ENCODE peak calls at places on chromosomes 1 and 21, in eight cellular contexts. Z is cerebellar nuclear complex; K is ELR; B is globus pallidus; H is HTR-8/SVneo; Y is CD8-positive, alpha-beta memory T cell; J is ovary; S is H9. I is an unnamed sample.

GRCh38 chr1:84774674-84775548 is 84.7 kb upstream of the SSX2IP start:
- DNase-seq in B (no peak), K (no peak), H (no peak), Y (no peak), S (peak; percentile 75), J (no peak), Z (peak; percentile 58), I (no peak)

GRCh38 chr1:36652586-36652985 is 169.9 kb upstream of the CSF3R start:
- DNase-seq in H (no peak), Z (no peak), K (no peak), J (no peak), B (no peak), S (no peak), Y (no peak), I (no peak)

GRCh38 chr1:186301448-186301847 is 73.6 kb downstream of the TPR start:
- DNase-seq in Y (no peak), H (no peak), B (no peak), Z (no peak), J (no peak), S (no peak), K (no peak), I (no peak)

GRCh38 chr1:181038399-181038873 is 4.7 kb downstream of the MR1 start:
- DNase-seq in Z (no peak), S (peak; percentile 86), K (peak; percentile 83), B (peak; percentile 63), H (peak; percentile 79), Y (peak; percentile 76), J (no peak), I (no peak)

GRCh38 chr1:32063261-32063681 is 9.5 kb upstream of the TMEM39B start:
- DNase-seq in K (peak; percentile 75), J (no peak), Y (no peak), B (peak; percentile 78), S (no peak), Z (no peak), H (peak; percentile 58), I (peak; percentile 52)

GRCh38 chr21:45854702-45855247 is 126.8 kb upstream of the COL6A1 start:
- DNase-seq in J (no peak), Z (no peak), B (no peak), H (no peak), Y (no peak), K (no peak), S (peak; percentile 31), I (no peak)

GRCh38 chr1:204296431-204296988 is 63.2 kb downstream of the PLEKHA6 start:
- DNase-seq in H (peak; percentile 80), Y (no peak), S (no peak), Z (no peak), J (peak; percentile 71), B (no peak), K (peak; percentile 75), I (no peak)

GRCh38 chr1:206923961-206924548 is 2.3 kb upstream of the FCMR start:
- DNase-seq in J (no peak), Y (no peak), Z (no peak), B (no peak), H (no peak), K (no peak), S (no peak), I (no peak)

GRCh38 chr1:110281363-110282290 is 57.5 kb upstream of the RBM15 start:
- DNase-seq in H (no peak), K (no peak), Y (no peak), B (no peak), J (no peak), S (no peak), Z (no peak), I (no peak)

GRCh38 chr21:36104306-36105300 is 30.3 kb upstream of the CBR3 start:
- DNase-seq in H (no peak), Y (peak; percentile 61), Z (no peak), B (peak; percentile 83), S (peak; percentile 72), J (peak; percentile 43), K (peak; percentile 28), I (no peak)

GRCh38 chr1:17892851-17893250 is 137.7 kb downstream of the ACTL8 start:
- DNase-seq in S (no peak), K (no peak), J (no peak), Y (no peak), Z (no peak), H (no peak), B (no peak), I (no peak)

GRCh38 chr1:111856411-111857135 is 100.9 kb downstream of the DDX20 start:
- DNase-seq in J (no peak), H (no peak), Y (no peak), B (peak; percentile 18), K (no peak), S (no peak), Z (no peak), I (no peak)

GRCh38 chr1:98427664-98428063 is 233.9 kb upstream of the SNX7 start:
- DNase-seq in H (no peak), B (no peak), K (no peak), Y (no peak), Z (no peak), S (no peak), J (no peak), I (no peak)

GRCh38 chr1:62962794-62963776 is 179.2 kb downstream of the ATG4C start:
- DNase-seq in Z (no peak), H (peak; percentile 11), K (peak; percentile 51), J (no peak), B (peak; percentile 5), Y (no peak), S (peak; percentile 91), I (no peak)

GRCh38 chr1:30852026-30852425 is 56.5 kb downstream of the SDC3 start:
- DNase-seq in H (no peak), K (peak; percentile 18), S (no peak), J (no peak), Y (no peak), B (no peak), Z (no peak), I (no peak)

GRCh38 chr1:115670476-115671175 is 28.9 kb downstream of the VANGL1 start:
- DNase-seq in S (no peak), J (no peak), Z (no peak), K (no peak), Y (no peak), B (no peak), H (no peak), I (no peak)

GRCh38 chr21:42223826-42224575 is 5.1 kb downstream of the ABCG1 start:
- DNase-seq in J (no peak), K (no peak), B (no peak), H (no peak), Z (no peak), S (no peak), Y (no peak), I (no peak)

GRCh38 chr1:32454726-32455125 is 10.1 kb upstream of the ZBTB8B start:
- DNase-seq in H (no peak), Y (no peak), Z (no peak), J (no peak), K (peak; percentile 35), B (peak; percentile 35), S (no peak), I (no peak)